ENCODE peak calls at places on chromosomes 11 and 22, in five cellular contexts. A is colonic mucosa, G is Panc1, Q is A549, L is AG10803. R is an unnamed sample.

GRCh38 chr11:60762851-60763691 is 6.4 kb downstream of the MS4A15 start:
- DNase-seq in A (no peak), G (no peak), Q (peak), L (no peak), R (no peak)

GRCh38 chr22:29873943-29874342 is 9.0 kb upstream of the MTMR3 start:
- DNase-seq in A (no peak), G (no peak), Q (no peak), L (no peak), R (no peak)

GRCh38 chr22:42461511-42461910 is 29.3 kb upstream of the NFAM1 start:
- DNase-seq in A (no peak), G (no peak), Q (no peak), L (no peak), R (no peak)

GRCh38 chr11:121212696-121213567 is 79.6 kb upstream of the SC5D start:
- DNase-seq in A (no peak), G (no peak), Q (no peak), L (no peak), R (no peak)

GRCh38 chr22:37546436-37547248 is 13.6 kb upstream of the CDC42EP1 start:
- DNase-seq in A (peak), G (no peak), Q (no peak), L (peak), R (no peak)

GRCh38 chr11:11513438-11513837 is 108.4 kb downstream of the GALNT18 start:
- DNase-seq in A (peak), G (no peak), Q (peak), L (peak), R (no peak)

GRCh38 chr11:85947431-85948272 is 92.5 kb downstream of the CCDC83 start:
- DNase-seq in A (no peak), G (peak), Q (peak), L (peak), R (peak)

GRCh38 chr11:66974724-66975402 is at the start of gene C11orf86:
- DNase-seq in A (peak), G (no peak), Q (peak), L (no peak), R (no peak)

GRCh38 chr11:68204402-68204801 is 8.7 kb downstream of the KMT5B start:
- DNase-seq in A (no peak), G (no peak), Q (no peak), L (no peak), R (no peak)

GRCh38 chr22:46931414-46931813 is 169.0 kb downstream of the TBC1D22A start:
- DNase-seq in A (peak), G (no peak), Q (peak), L (peak), R (no peak)

GRCh38 chr11:1826552-1827094 is 8.2 kb upstream of the SYT8 start:
- DNase-seq in A (peak), G (no peak), Q (peak), L (peak), R (no peak)

DNA sequence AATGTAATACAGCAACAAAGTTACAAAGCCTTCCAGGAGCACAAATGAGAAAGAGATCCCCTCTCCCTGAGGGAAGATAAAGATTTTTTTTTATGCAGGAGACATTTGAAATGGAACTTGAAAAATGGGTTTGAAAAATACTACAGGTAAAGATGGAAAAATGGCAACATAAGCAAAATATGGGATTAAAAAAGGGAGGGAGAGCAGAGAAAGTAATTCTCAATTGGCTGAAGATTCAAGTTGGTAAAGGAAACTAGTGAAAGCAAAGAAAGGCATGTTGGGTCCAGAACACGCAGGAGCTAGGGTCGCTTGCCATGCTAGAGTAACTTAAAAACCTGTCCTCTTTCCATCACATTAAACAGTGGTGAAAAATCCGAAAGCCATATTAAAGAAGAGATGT is 1.5 kb downstream of the ZW10 start:
- DNase-seq in A (no peak), G (no peak), Q (no peak), L (no peak), R (no peak)
- H3K4me3 ChIP-seq in A (no peak), G (peak), Q (peak), L (no peak), R (no peak)

GRCh38 chr11:111407652-111408051 is 28.6 kb upstream of the POU2AF1 start:
- DNase-seq in A (no peak), G (no peak), Q (no peak), L (no peak), R (no peak)
- H3K4me3 ChIP-seq in A (no peak), G (no peak), Q (no peak), L (no peak), R (no peak)

DNA sequence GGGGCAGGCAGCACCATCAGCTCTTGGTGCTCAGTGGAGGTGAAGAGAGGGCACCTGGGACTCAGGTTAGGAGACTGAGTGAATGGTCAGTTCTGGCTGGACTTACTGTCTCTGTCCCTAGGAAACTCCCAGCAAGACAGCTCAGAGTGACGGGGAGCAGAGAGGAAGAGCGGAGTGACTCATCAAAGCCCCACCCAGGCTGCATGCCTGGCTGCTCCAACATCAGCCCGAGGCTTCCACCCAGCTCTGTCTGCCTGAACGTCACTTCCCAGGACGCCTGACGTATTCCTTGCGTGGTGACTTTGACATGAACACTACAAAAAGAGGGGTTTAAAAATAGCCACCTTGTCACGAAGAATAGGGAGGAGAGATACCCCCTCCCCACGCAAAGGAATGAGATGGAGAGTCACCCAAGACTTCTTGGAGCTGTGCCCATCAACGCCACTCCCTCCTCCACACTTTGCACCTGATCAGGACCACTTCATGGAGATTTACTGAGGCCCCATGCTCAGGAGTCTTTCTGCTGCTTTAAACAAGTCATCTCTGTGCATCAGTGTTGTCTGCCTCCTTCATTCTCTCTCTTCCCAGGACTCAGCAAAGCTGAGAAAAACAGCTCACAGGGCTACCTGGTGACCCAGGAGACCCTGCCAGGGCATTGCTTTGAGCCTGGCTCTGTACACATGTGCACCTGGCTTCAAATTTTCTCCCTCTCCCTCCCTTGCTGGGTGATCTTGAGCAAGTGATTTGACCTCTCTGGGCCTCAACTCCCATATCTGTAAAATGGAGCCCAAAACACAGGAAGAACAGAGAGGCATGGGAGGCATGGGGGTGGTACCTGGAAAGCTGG is 83.1 kb downstream of the MN1 start:
- DNase-seq in A (peak), G (peak), Q (peak), L (peak), R (peak)
- H3K4me3 ChIP-seq in A (no peak), G (no peak), Q (no peak), L (peak), R (no peak)

DNA sequence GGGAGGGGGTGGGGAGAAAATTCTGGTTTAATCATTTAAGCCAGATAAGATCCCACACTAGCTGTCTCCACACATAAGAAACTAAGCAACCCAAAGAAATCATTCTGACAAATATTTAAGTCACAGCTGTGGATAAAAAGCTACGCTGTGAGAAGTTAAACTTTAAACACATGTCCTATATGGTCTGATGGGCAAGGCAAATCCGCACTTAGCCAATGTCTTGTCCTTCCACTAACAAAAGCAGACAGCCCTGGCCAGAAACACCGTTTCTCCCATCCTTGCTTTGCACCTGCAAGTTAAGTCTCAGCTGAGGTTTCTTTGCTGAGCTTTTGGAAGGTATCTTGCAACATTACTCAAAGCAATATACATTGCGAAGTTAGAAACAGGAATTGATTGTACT is 68.0 kb downstream of the ETS1 start:
- DNase-seq in A (no peak), G (no peak), Q (no peak), L (no peak), R (no peak)
- H3K4me3 ChIP-seq in A (peak), G (peak), Q (peak), L (peak), R (peak)

GRCh38 chr11:83682645-83682973 is 396.4 kb upstream of the CCDC90B start:
- DNase-seq in A (no peak), G (no peak), Q (no peak), L (no peak), R (no peak)

GRCh38 chr11:83680351-83680750 is 394.2 kb upstream of the CCDC90B start:
- DNase-seq in A (no peak), G (no peak), Q (no peak), L (no peak), R (no peak)

GRCh38 chr11:83684071-83684470 is 397.9 kb upstream of the CCDC90B start:
- DNase-seq in A (no peak), G (no peak), Q (no peak), L (no peak), R (no peak)

GRCh38 chr11:83681944-83682644 is 395.9 kb upstream of the CCDC90B start:
- DNase-seq in A (no peak), G (no peak), Q (no peak), L (no peak), R (no peak)

GRCh38 chr11:83681045-83681781 is 395.0 kb upstream of the CCDC90B start:
- DNase-seq in A (no peak), G (no peak), Q (no peak), L (no peak), R (no peak)
- H3K4me3 ChIP-seq in A (no peak), G (no peak), Q (no peak), L (no peak), R (peak)

R was measured in epithelial cell of proximal tubule.